ENCODE peak calls at places on chromosomes 12 and 14, in nine cellular contexts. U is left cardiac atrium; S is right cardiac atrium; B is A549; G is activated gamma-delta T cell treated with anti-CD3 and anti-CD28 coated beads, Interleukin-2, amount 50 U/mL, for 16 hours; V is nucleus accumbens; O is uterus; N is NCI-H2081; H is iPS-NIHi11. I is an unnamed sample.
A peak's percentile ranks its signal among the peaks of the same experiment; 100 is the strongest.

GRCh38 chr12:121114019-121114639 is 18.5 kb upstream of the P2RX7 start:
- DNase-seq in H (no peak), B (no peak), N (no peak), V (no peak), U (no peak), O (no peak), G (no peak), S (no peak), I (no peak)

GRCh38 chr14:78530078-78530477 is 359.9 kb downstream of the NRXN3 start:
- DNase-seq in U (no peak), S (no peak), G (no peak), N (no peak), B (peak; percentile 11), V (no peak), O (no peak), H (peak; percentile 70), I (peak; percentile 27)

GRCh38 chr14:68781161-68782021 is 11.5 kb downstream of the ZFP36L1 start:
- DNase-seq in V (no peak), N (no peak), G (peak; percentile 54), U (no peak), B (no peak), H (no peak), S (no peak), O (peak; percentile 44), I (peak; percentile 49)

GRCh38 chr12:3071107-3071506 is 6.1 kb upstream of the TSPAN9 start:
- DNase-seq in U (no peak), B (no peak), O (no peak), N (peak; percentile 77), S (no peak), H (no peak), G (no peak), V (no peak), I (no peak)

GRCh38 chr12:113242560-113242959 is 21.3 kb downstream of the TPCN1 start:
- DNase-seq in N (no peak), B (no peak), G (no peak), S (no peak), H (no peak), U (peak; percentile 12), V (no peak), O (no peak), I (no peak)

GRCh38 chr14:38721822-38722431 is 381.1 kb downstream of the SEC23A start:
- DNase-seq in V (peak; percentile 68), H (peak; percentile 69), O (peak; percentile 33), U (peak; percentile 52), G (no peak), S (peak; percentile 38), B (peak; percentile 46), N (peak; percentile 34), I (peak; percentile 81)

GRCh38 chr14:74882103-74882920 is 596 bp downstream of the DLST start:
- DNase-seq in O (peak; percentile 33), N (peak; percentile 45), B (peak; percentile 24), S (peak; percentile 69), H (no peak), G (peak; percentile 20), V (peak; percentile 53), U (peak; percentile 65), I (peak; percentile 60)

GRCh38 chr12:45464699-45465098 is 248.8 kb downstream of the ANO6 start:
- DNase-seq in N (no peak), S (no peak), H (peak; percentile 16), B (peak; percentile 17), U (no peak), G (no peak), O (no peak), V (no peak), I (peak; percentile 16)

GRCh38 chr14:55220230-55220629 is 28.8 kb upstream of the DLGAP5 start:
- DNase-seq in U (no peak), V (no peak), O (no peak), S (no peak), H (no peak), B (no peak), N (no peak), G (no peak), I (no peak)